ENCODE peak calls at places on chromosomes 5 and 9, in nine cellular contexts. One of them, this sample, is unnamed.

GRCh38 chr9:121906074-121906520 is 187.0 kb downstream of the TTLL11 start:
- DNase-seq in right atrium auricular region: no peak
- DNase-seq in RPMI8226: no peak
- DNase-seq in T follicular helper cell: no peak
- DNase-seq in body of pancreas: no peak
- DNase-seq in amniotic stem cell: no peak
- DNase-seq in small intestine: no peak
- DNase-seq in NCI-H1092 treated with DMSO at 0.1 percent for 48 hours: no peak
- DNase-seq in PC-9: no peak
- DNase-seq in this sample: no peak

GRCh38 chr9:91811024-91811909 is 138.8 kb downstream of the ROR2 start:
- DNase-seq in PC-9: no peak
- DNase-seq in T follicular helper cell: no peak
- DNase-seq in RPMI8226: no peak
- DNase-seq in right atrium auricular region: no peak
- DNase-seq in small intestine: no peak
- DNase-seq in amniotic stem cell: no peak
- DNase-seq in NCI-H1092 treated with DMSO at 0.1 percent for 48 hours: no peak
- DNase-seq in body of pancreas: no peak
- DNase-seq in this sample: no peak

GRCh38 chr5:160133071-160133917 is 14.0 kb upstream of the PWWP2A start:
- DNase-seq in amniotic stem cell: no peak
- DNase-seq in right atrium auricular region: peak
- DNase-seq in RPMI8226: no peak
- DNase-seq in PC-9: no peak
- DNase-seq in T follicular helper cell: no peak
- DNase-seq in body of pancreas: peak
- DNase-seq in NCI-H1092 treated with DMSO at 0.1 percent for 48 hours: no peak
- DNase-seq in small intestine: peak
- DNase-seq in this sample: no peak

GRCh38 chr5:81344736-81345135 is 43.3 kb downstream of the ZCCHC9 start:
- DNase-seq in small intestine: peak
- DNase-seq in right atrium auricular region: no peak
- DNase-seq in NCI-H1092 treated with DMSO at 0.1 percent for 48 hours: no peak
- DNase-seq in PC-9: no peak
- DNase-seq in T follicular helper cell: no peak
- DNase-seq in body of pancreas: no peak
- DNase-seq in amniotic stem cell: no peak
- DNase-seq in RPMI8226: no peak
- DNase-seq in this sample: no peak

GRCh38 chr9:123656565-123656964 is 273.4 kb downstream of the DENND1A start:
- DNase-seq in RPMI8226: no peak
- DNase-seq in NCI-H1092 treated with DMSO at 0.1 percent for 48 hours: no peak
- DNase-seq in body of pancreas: no peak
- DNase-seq in T follicular helper cell: no peak
- DNase-seq in small intestine: no peak
- DNase-seq in amniotic stem cell: no peak
- DNase-seq in right atrium auricular region: no peak
- DNase-seq in PC-9: no peak
- DNase-seq in this sample: peak

GRCh38 chr9:98248737-98249474 is 6.5 kb downstream of the TBC1D2 start:
- DNase-seq in T follicular helper cell: no peak
- DNase-seq in right atrium auricular region: peak
- DNase-seq in amniotic stem cell: no peak
- DNase-seq in NCI-H1092 treated with DMSO at 0.1 percent for 48 hours: no peak
- DNase-seq in body of pancreas: peak
- DNase-seq in RPMI8226: no peak
- DNase-seq in PC-9: peak
- DNase-seq in small intestine: no peak
- DNase-seq in this sample: peak

GRCh38 chr9:96154081-96154480 is 147.9 kb downstream of the HSD17B3 start:
- DNase-seq in T follicular helper cell: no peak
- DNase-seq in PC-9: no peak
- DNase-seq in small intestine: no peak
- DNase-seq in body of pancreas: no peak
- DNase-seq in RPMI8226: no peak
- DNase-seq in amniotic stem cell: no peak
- DNase-seq in NCI-H1092 treated with DMSO at 0.1 percent for 48 hours: no peak
- DNase-seq in right atrium auricular region: no peak
- DNase-seq in this sample: no peak

GRCh38 chr5:561408-561807 is 37.2 kb upstream of the SLC9A3 start:
- DNase-seq in RPMI8226: no peak
- DNase-seq in T follicular helper cell: no peak
- DNase-seq in PC-9: no peak
- DNase-seq in amniotic stem cell: no peak
- DNase-seq in right atrium auricular region: no peak
- DNase-seq in NCI-H1092 treated with DMSO at 0.1 percent for 48 hours: no peak
- DNase-seq in body of pancreas: no peak
- DNase-seq in small intestine: no peak
- DNase-seq in this sample: no peak

GRCh38 chr5:159947708-159948358 is 31.6 kb downstream of the ADRA1B start:
- DNase-seq in body of pancreas: no peak
- DNase-seq in T follicular helper cell: no peak
- DNase-seq in amniotic stem cell: no peak
- DNase-seq in small intestine: peak
- DNase-seq in RPMI8226: no peak
- DNase-seq in NCI-H1092 treated with DMSO at 0.1 percent for 48 hours: no peak
- DNase-seq in right atrium auricular region: peak
- DNase-seq in PC-9: no peak
- DNase-seq in this sample: no peak

GRCh38 chr9:29394855-29395254 is 1821.6 kb upstream of the C9orf72 start:
- DNase-seq in PC-9: no peak
- DNase-seq in small intestine: no peak
- DNase-seq in amniotic stem cell: no peak
- DNase-seq in T follicular helper cell: no peak
- DNase-seq in body of pancreas: no peak
- DNase-seq in right atrium auricular region: no peak
- DNase-seq in NCI-H1092 treated with DMSO at 0.1 percent for 48 hours: no peak
- DNase-seq in RPMI8226: no peak
- DNase-seq in this sample: no peak

GRCh38 chr5:33470544-33470943 is 29.8 kb downstream of the TARS1 start:
- DNase-seq in RPMI8226: no peak
- DNase-seq in right atrium auricular region: no peak
- DNase-seq in amniotic stem cell: peak
- DNase-seq in PC-9: no peak
- DNase-seq in small intestine: no peak
- DNase-seq in T follicular helper cell: no peak
- DNase-seq in NCI-H1092 treated with DMSO at 0.1 percent for 48 hours: peak
- DNase-seq in body of pancreas: no peak
- DNase-seq in this sample: peak

GRCh38 chr5:89289604-89290003 is 406.6 kb upstream of the MEF2C start:
- DNase-seq in small intestine: no peak
- DNase-seq in NCI-H1092 treated with DMSO at 0.1 percent for 48 hours: no peak
- DNase-seq in RPMI8226: no peak
- DNase-seq in amniotic stem cell: no peak
- DNase-seq in body of pancreas: no peak
- DNase-seq in right atrium auricular region: no peak
- DNase-seq in T follicular helper cell: no peak
- DNase-seq in PC-9: no peak
- DNase-seq in this sample: peak

GRCh38 chr5:7397005-7397546 is 1.1 kb downstream of the ADCY2 start:
- DNase-seq in T follicular helper cell: no peak
- DNase-seq in NCI-H1092 treated with DMSO at 0.1 percent for 48 hours: peak
- DNase-seq in small intestine: peak
- DNase-seq in RPMI8226: no peak
- DNase-seq in right atrium auricular region: no peak
- DNase-seq in amniotic stem cell: no peak
- DNase-seq in PC-9: no peak
- DNase-seq in body of pancreas: no peak
- DNase-seq in this sample: no peak

GRCh38 chr5:178453224-178453623 is 137.0 kb downstream of the COL23A1 start:
- DNase-seq in right atrium auricular region: no peak
- DNase-seq in body of pancreas: no peak
- DNase-seq in amniotic stem cell: no peak
- DNase-seq in PC-9: no peak
- DNase-seq in T follicular helper cell: no peak
- DNase-seq in RPMI8226: no peak
- DNase-seq in NCI-H1092 treated with DMSO at 0.1 percent for 48 hours: no peak
- DNase-seq in small intestine: no peak
- DNase-seq in this sample: no peak

GRCh38 chr5:174065528-174066189 is 20.2 kb downstream of the NSG2 start:
- DNase-seq in amniotic stem cell: no peak
- DNase-seq in T follicular helper cell: no peak
- DNase-seq in small intestine: peak
- DNase-seq in NCI-H1092 treated with DMSO at 0.1 percent for 48 hours: peak
- DNase-seq in PC-9: no peak
- DNase-seq in right atrium auricular region: no peak
- DNase-seq in RPMI8226: no peak
- DNase-seq in body of pancreas: peak
- DNase-seq in this sample: no peak

GRCh38 chr9:113649054-113649453 is 185.5 kb downstream of the RGS3 start:
- DNase-seq in PC-9: no peak
- DNase-seq in T follicular helper cell: no peak
- DNase-seq in amniotic stem cell: no peak
- DNase-seq in RPMI8226: peak
- DNase-seq in right atrium auricular region: no peak
- DNase-seq in body of pancreas: peak
- DNase-seq in NCI-H1092 treated with DMSO at 0.1 percent for 48 hours: peak
- DNase-seq in small intestine: no peak
- DNase-seq in this sample: no peak

GRCh38 chr5:127290019-127290945 is at the start of gene MEGF10:
- DNase-seq in RPMI8226: peak
- DNase-seq in body of pancreas: peak
- DNase-seq in PC-9: no peak
- DNase-seq in T follicular helper cell: no peak
- DNase-seq in amniotic stem cell: peak
- DNase-seq in NCI-H1092 treated with DMSO at 0.1 percent for 48 hours: peak
- DNase-seq in right atrium auricular region: no peak
- DNase-seq in small intestine: peak
- DNase-seq in this sample: peak

GRCh38 chr5:110956280-110956912 is 115.1 kb upstream of the TSLP start:
- DNase-seq in NCI-H1092 treated with DMSO at 0.1 percent for 48 hours: peak
- DNase-seq in amniotic stem cell: no peak
- DNase-seq in body of pancreas: no peak
- DNase-seq in small intestine: no peak
- DNase-seq in RPMI8226: peak
- DNase-seq in T follicular helper cell: no peak
- DNase-seq in right atrium auricular region: no peak
- DNase-seq in PC-9: no peak
- DNase-seq in this sample: no peak

GRCh38 chr5:11857391-11857790 is 46.9 kb downstream of the CTNND2 start:
- DNase-seq in body of pancreas: no peak
- DNase-seq in PC-9: no peak
- DNase-seq in right atrium auricular region: no peak
- DNase-seq in amniotic stem cell: no peak
- DNase-seq in T follicular helper cell: no peak
- DNase-seq in RPMI8226: no peak
- DNase-seq in small intestine: no peak
- DNase-seq in NCI-H1092 treated with DMSO at 0.1 percent for 48 hours: no peak
- DNase-seq in this sample: no peak

GRCh38 chr9:14021871-14022525 is 291.9 kb downstream of the NFIB start:
- DNase-seq in amniotic stem cell: no peak
- DNase-seq in RPMI8226: no peak
- DNase-seq in PC-9: peak
- DNase-seq in T follicular helper cell: no peak
- DNase-seq in right atrium auricular region: no peak
- DNase-seq in body of pancreas: no peak
- DNase-seq in NCI-H1092 treated with DMSO at 0.1 percent for 48 hours: no peak
- DNase-seq in small intestine: no peak
- DNase-seq in this sample: peak

GRCh38 chr5:121797677-121798518 is 53.8 kb upstream of the FTMT start:
- DNase-seq in right atrium auricular region: no peak
- DNase-seq in PC-9: no peak
- DNase-seq in amniotic stem cell: no peak
- DNase-seq in body of pancreas: no peak
- DNase-seq in NCI-H1092 treated with DMSO at 0.1 percent for 48 hours: no peak
- DNase-seq in small intestine: no peak
- DNase-seq in T follicular helper cell: no peak
- DNase-seq in RPMI8226: no peak
- DNase-seq in this sample: peak

GRCh38 chr9:132006657-132007370 is 72.9 kb downstream of the MED27 start:
- DNase-seq in NCI-H1092 treated with DMSO at 0.1 percent for 48 hours: peak
- DNase-seq in T follicular helper cell: no peak
- DNase-seq in amniotic stem cell: no peak
- DNase-seq in body of pancreas: no peak
- DNase-seq in RPMI8226: peak
- DNase-seq in small intestine: no peak
- DNase-seq in right atrium auricular region: no peak
- DNase-seq in PC-9: no peak
- DNase-seq in this sample: no peak

This sample was measured in HT1080.